ENCODE peak calls at places on chromosome 13, in ten cellular contexts. G is breast epithelium, D is left ventricle myocardium inferior, M is ovary, N is AG20443, U is GM23338, I is memory B cell, F is tibial artery, O is HT1080, X is T-helper 1 cell. E is an unnamed sample.

GRCh38 chr13:33931397-33931987 is 113.5 kb downstream of the RFC3 start:
- DNase-seq in X (no peak), M (no peak), F (no peak), D (no peak), G (no peak), O (peak), I (no peak), U (peak), N (peak), E (peak)

GRCh38 chr13:23570099-23570926 is at the start of gene TNFRSF19:
- DNase-seq in U (peak), M (no peak), F (no peak), X (no peak), N (peak), G (no peak), D (peak), I (no peak), O (peak), E (peak)

GRCh38 chr13:59416561-59416960 is 747.2 kb downstream of the DIAPH3 start:
- DNase-seq in O (no peak), F (no peak), G (no peak), M (no peak), U (no peak), X (no peak), I (no peak), D (no peak), N (no peak), E (no peak)

GRCh38 chr13:29743229-29743786 is 107.1 kb downstream of the UBL3 start:
- DNase-seq in O (no peak), G (peak), N (peak), U (no peak), D (peak), X (no peak), M (no peak), I (no peak), F (peak), E (peak)

GRCh38 chr13:20988033-20988908 is 73.1 kb downstream of the LATS2 start:
- DNase-seq in G (no peak), F (no peak), D (no peak), M (no peak), O (no peak), I (no peak), U (no peak), N (no peak), X (no peak), E (no peak)

GRCh38 chr13:42883771-42884170 is 102.4 kb downstream of the FAM216B start:
- DNase-seq in X (no peak), D (no peak), M (no peak), I (no peak), F (no peak), G (no peak), U (no peak), O (peak), N (peak), E (peak)

GRCh38 chr13:107275312-107275711 is 707.4 kb upstream of the ARGLU1 start:
- DNase-seq in G (no peak), O (no peak), M (no peak), I (no peak), F (no peak), D (no peak), U (no peak), N (no peak), X (no peak), E (no peak)

GRCh38 chr13:109389456-109389855 is 396.9 kb downstream of the IRS2 start:
- DNase-seq in U (no peak), D (no peak), F (no peak), N (no peak), X (no peak), M (no peak), O (no peak), G (no peak), I (no peak), E (peak)

GRCh38 chr13:51745236-51745635 is 58.7 kb downstream of the DHRS12 start:
- DNase-seq in M (no peak), U (no peak), X (no peak), D (no peak), O (no peak), N (no peak), I (no peak), F (no peak), G (no peak), E (no peak)

GRCh38 chr13:27573265-27573664 is 47.1 kb downstream of the LNX2 start:
- DNase-seq in U (no peak), O (peak), N (no peak), X (no peak), F (no peak), D (no peak), G (no peak), I (no peak), M (no peak), E (no peak)

GRCh38 chr13:64130600-64130999 is 2715.0 kb upstream of the PCDH20 start:
- DNase-seq in F (no peak), D (peak), U (no peak), O (no peak), N (peak), M (no peak), I (no peak), G (no peak), X (no peak), E (no peak)

GRCh38 chr13:79966502-79966901 is 374.4 kb downstream of the SPRY2 start:
- DNase-seq in M (no peak), G (no peak), D (no peak), F (no peak), O (no peak), X (no peak), U (peak), I (no peak), N (no peak), E (no peak)

GRCh38 chr13:32206097-32206740 is 108.9 kb downstream of the ZAR1L start:
- DNase-seq in F (no peak), M (no peak), G (no peak), D (no peak), I (no peak), N (peak), X (no peak), O (no peak), U (no peak), E (peak)

GRCh38 chr13:31150315-31150985 is 11.3 kb downstream of the HSPH1 start:
- DNase-seq in M (no peak), U (no peak), X (no peak), I (no peak), N (no peak), F (no peak), D (no peak), G (no peak), O (no peak), E (no peak)

GRCh38 chr13:113364933-113365371 is 1.0 kb upstream of the GRTP1 start:
- DNase-seq in U (peak), I (no peak), M (peak), N (peak), O (no peak), X (no peak), D (no peak), F (peak), G (no peak), E (no peak)

GRCh38 chr13:26112843-26113242 is 61.0 kb upstream of the SHISA2 start:
- DNase-seq in N (no peak), D (no peak), F (no peak), M (no peak), G (no peak), X (no peak), O (no peak), U (peak), I (no peak), E (no peak)

GRCh38 chr13:97140611-97141010 is 81.5 kb upstream of the MBNL2 start:
- DNase-seq in O (no peak), I (no peak), G (no peak), M (no peak), D (no peak), X (no peak), N (peak), U (no peak), F (no peak), E (peak)

GRCh38 chr13:64709079-64709478 is 2521.1 kb downstream of the PCDH9 start:
- DNase-seq in F (peak), X (no peak), G (no peak), M (no peak), O (no peak), I (no peak), U (no peak), D (no peak), N (no peak), E (no peak)

GRCh38 chr13:45928843-45929242 is 77.3 kb upstream of the SIAH3 start:
- DNase-seq in I (no peak), X (no peak), M (no peak), D (no peak), O (no peak), U (no peak), F (no peak), N (no peak), G (no peak), E (no peak)

GRCh38 chr13:26600345-26600761 is 42.9 kb downstream of the WASF3 start:
- DNase-seq in N (peak), I (no peak), F (no peak), D (no peak), X (no peak), G (no peak), U (no peak), M (no peak), O (no peak), E (peak)

GRCh38 chr13:49351871-49352270 is 92.0 kb downstream of the CAB39L start:
- DNase-seq in D (no peak), F (no peak), I (no peak), O (no peak), X (no peak), G (no peak), U (no peak), M (no peak), N (no peak), E (no peak)

GRCh38 chr13:50873481-50873880 is 30.0 kb upstream of the DLEU7 start:
- DNase-seq in G (no peak), U (no peak), I (no peak), F (no peak), D (no peak), X (no peak), N (no peak), M (no peak), O (no peak), E (no peak)

GRCh38 chr13:67554746-67555452 is 324.8 kb upstream of the PCDH9 start:
- DNase-seq in G (no peak), O (peak), F (no peak), N (no peak), M (no peak), I (no peak), D (no peak), U (no peak), X (no peak), E (no peak)

GRCh38 chr13:37526710-37527446 is 71.7 kb downstream of the POSTN start:
- DNase-seq in G (no peak), M (no peak), N (peak), D (no peak), I (no peak), U (no peak), X (no peak), O (no peak), F (no peak), E (peak)

GRCh38 chr13:37884026-37884425 is 14.5 kb upstream of the TRPC4 start:
- DNase-seq in X (no peak), M (no peak), N (no peak), I (no peak), O (no peak), D (no peak), F (no peak), U (no peak), G (no peak), E (no peak)

GRCh38 chr13:66265446-66265845 is 964.7 kb downstream of the PCDH9 start:
- DNase-seq in I (no peak), G (no peak), O (no peak), N (no peak), U (no peak), X (no peak), F (no peak), M (no peak), D (no peak), E (no peak)

GRCh38 chr13:92719868-92720267 is 506.7 kb upstream of the GPC6 start:
- DNase-seq in G (no peak), O (no peak), X (no peak), U (peak), D (no peak), M (no peak), N (no peak), F (no peak), I (no peak), E (no peak)

GRCh38 chr13:76762731-76763130 is 123.5 kb downstream of the KCTD12 start:
- DNase-seq in G (no peak), N (no peak), D (no peak), U (peak), O (no peak), M (no peak), X (no peak), I (no peak), F (no peak), E (no peak)

GRCh38 chr13:45194081-45194939 is 6.5 kb downstream of the KCTD4 start:
- DNase-seq in N (peak), D (peak), O (no peak), F (peak), G (peak), X (no peak), M (peak), U (peak), I (no peak), E (no peak)

GRCh38 chr13:19181021-19181620 is 503 bp downstream of the TUBA3C start:
- DNase-seq in X (no peak), M (no peak), N (no peak), O (peak), G (peak), I (no peak), F (no peak), D (no peak), U (no peak), E (no peak)

GRCh38 chr13:79459906-79460305 is 21.0 kb upstream of the NDFIP2 start:
- DNase-seq in U (no peak), O (no peak), G (no peak), I (no peak), D (no peak), N (no peak), F (no peak), M (no peak), X (no peak), E (no peak)

GRCh38 chr13:18996221-18996620 is 185.4 kb downstream of the TUBA3C start:
- DNase-seq in O (no peak), F (no peak), I (no peak), N (no peak), M (no peak), D (no peak), G (no peak), X (no peak), U (no peak), E (no peak)

GRCh38 chr13:114064516-114065140 is 67.8 kb downstream of the RASA3 start:
- DNase-seq in I (no peak), G (no peak), U (no peak), X (no peak), F (no peak), N (no peak), O (peak), M (peak), D (peak), E (peak)

GRCh38 chr13:75415720-75416119 is 66.2 kb downstream of the TBC1D4 start:
- DNase-seq in I (no peak), M (no peak), X (no peak), O (peak), G (no peak), U (no peak), D (no peak), F (no peak), N (peak), E (peak)

GRCh38 chr13:112837371-112838037 is 131.5 kb upstream of the MCF2L start:
- DNase-seq in M (no peak), D (no peak), G (no peak), N (peak), I (no peak), U (no peak), O (no peak), F (no peak), X (no peak), E (peak)

GRCh38 chr13:106156468-106156867 is 379.0 kb downstream of the EFNB2 start:
- DNase-seq in M (no peak), I (no peak), U (no peak), F (no peak), G (no peak), X (no peak), D (no peak), N (peak), O (peak), E (peak)

GRCh38 chr13:114068723-114069322 is 63.6 kb downstream of the RASA3 start:
- DNase-seq in X (no peak), F (peak), N (peak), M (no peak), D (no peak), U (no peak), O (no peak), G (no peak), I (no peak), E (peak)

GRCh38 chr13:41064493-41064892 is 3.2 kb downstream of the WBP4 start:
- DNase-seq in I (no peak), G (no peak), F (no peak), X (no peak), D (no peak), O (peak), U (no peak), M (no peak), N (peak), E (peak)

GRCh38 chr13:46515793-46516192 is 37.2 kb upstream of the LRCH1 start:
- DNase-seq in O (no peak), U (no peak), I (no peak), X (no peak), N (no peak), F (no peak), G (no peak), D (no peak), M (no peak), E (no peak)

E was measured in GM03348.